ENCODE peak calls at places on chromosome 1, in seven cellular contexts. One of them, this sample, is unnamed.

GRCh38 chr1:9426291-9426711 is 113.0 kb upstream of the SLC25A33 start:
- DNase-seq in mesothelial cell of epicardium: no peak
- DNase-seq in NCI-H2029: no peak
- DNase-seq in AG09319: no peak
- DNase-seq in heart right ventricle: no peak
- DNase-seq in amygdala: no peak
- DNase-seq in H54: no peak
- DNase-seq in this sample: no peak

GRCh38 chr1:52127181-52128175 is 14.4 kb upstream of the ZFYVE9 start:
- DNase-seq in NCI-H2029: peak; percentile 72
- DNase-seq in heart right ventricle: no peak
- DNase-seq in AG09319: peak; percentile 41
- DNase-seq in mesothelial cell of epicardium: no peak
- DNase-seq in amygdala: no peak
- DNase-seq in H54: peak; percentile 25
- DNase-seq in this sample: no peak

GRCh38 chr1:198939286-198939685 is 300.4 kb downstream of the PTPRC start:
- DNase-seq in H54: no peak
- DNase-seq in AG09319: no peak
- DNase-seq in amygdala: no peak
- DNase-seq in mesothelial cell of epicardium: no peak
- DNase-seq in heart right ventricle: no peak
- DNase-seq in NCI-H2029: no peak
- DNase-seq in this sample: no peak

GRCh38 chr1:211386931-211387330 is 60.3 kb downstream of the TRAF5 start:
- DNase-seq in amygdala: no peak
- DNase-seq in H54: no peak
- DNase-seq in heart right ventricle: no peak
- DNase-seq in mesothelial cell of epicardium: no peak
- DNase-seq in NCI-H2029: no peak
- DNase-seq in AG09319: no peak
- DNase-seq in this sample: no peak

GRCh38 chr1:8681911-8682310 is 135.5 kb downstream of the RERE start:
- DNase-seq in AG09319: no peak
- DNase-seq in heart right ventricle: no peak
- DNase-seq in amygdala: no peak
- DNase-seq in H54: no peak
- DNase-seq in NCI-H2029: no peak
- DNase-seq in mesothelial cell of epicardium: no peak
- DNase-seq in this sample: no peak

GRCh38 chr1:3680488-3681230 is 28.3 kb downstream of the TP73 start:
- DNase-seq in amygdala: no peak
- DNase-seq in AG09319: no peak
- DNase-seq in H54: no peak
- DNase-seq in mesothelial cell of epicardium: no peak
- DNase-seq in heart right ventricle: peak; percentile 4
- DNase-seq in NCI-H2029: no peak
- DNase-seq in this sample: no peak

GRCh38 chr1:171422489-171422888 is 62.8 kb upstream of the PRRC2C start:
- DNase-seq in mesothelial cell of epicardium: no peak
- DNase-seq in AG09319: no peak
- DNase-seq in amygdala: no peak
- DNase-seq in NCI-H2029: no peak
- DNase-seq in H54: no peak
- DNase-seq in heart right ventricle: no peak
- DNase-seq in this sample: no peak

GRCh38 chr1:173062156-173062938 is 11.6 kb upstream of the TNFSF18 start:
- DNase-seq in AG09319: no peak
- DNase-seq in H54: peak; percentile 22
- DNase-seq in mesothelial cell of epicardium: no peak
- DNase-seq in amygdala: no peak
- DNase-seq in NCI-H2029: no peak
- DNase-seq in heart right ventricle: no peak
- DNase-seq in this sample: no peak

GRCh38 chr1:200367841-200368534 is 41.8 kb downstream of the ZNF281 start:
- DNase-seq in mesothelial cell of epicardium: no peak
- DNase-seq in heart right ventricle: no peak
- DNase-seq in AG09319: no peak
- DNase-seq in amygdala: no peak
- DNase-seq in NCI-H2029: no peak
- DNase-seq in H54: no peak
- DNase-seq in this sample: no peak

GRCh38 chr1:162062542-162063015 is 6.9 kb upstream of the NOS1AP start:
- DNase-seq in NCI-H2029: peak; percentile 32
- DNase-seq in H54: no peak
- DNase-seq in mesothelial cell of epicardium: no peak
- DNase-seq in AG09319: no peak
- DNase-seq in amygdala: no peak
- DNase-seq in heart right ventricle: peak; percentile 19
- DNase-seq in this sample: no peak

GRCh38 chr1:71521655-71522264 is 440.9 kb upstream of the ZRANB2 start:
- DNase-seq in mesothelial cell of epicardium: no peak
- DNase-seq in heart right ventricle: no peak
- DNase-seq in NCI-H2029: peak; percentile 60
- DNase-seq in amygdala: no peak
- DNase-seq in H54: no peak
- DNase-seq in AG09319: peak; percentile 3
- DNase-seq in this sample: peak; percentile 31

GRCh38 chr1:117370509-117370908 is 3.3 kb downstream of the MAN1A2 start:
- DNase-seq in amygdala: no peak
- DNase-seq in mesothelial cell of epicardium: no peak
- DNase-seq in AG09319: no peak
- DNase-seq in H54: no peak
- DNase-seq in NCI-H2029: no peak
- DNase-seq in heart right ventricle: no peak
- DNase-seq in this sample: no peak

GRCh38 chr1:26154750-26155149 is 4.1 kb upstream of the FAM110D start:
- DNase-seq in NCI-H2029: no peak
- DNase-seq in heart right ventricle: no peak
- DNase-seq in H54: no peak
- DNase-seq in amygdala: no peak
- DNase-seq in mesothelial cell of epicardium: no peak
- DNase-seq in AG09319: no peak
- DNase-seq in this sample: no peak

GRCh38 chr1:248404024-248404423 is 1.2 kb downstream of the OR2T1 start:
- DNase-seq in mesothelial cell of epicardium: no peak
- DNase-seq in H54: no peak
- DNase-seq in AG09319: no peak
- DNase-seq in heart right ventricle: no peak
- DNase-seq in amygdala: peak; percentile 43
- DNase-seq in NCI-H2029: no peak
- DNase-seq in this sample: peak; percentile 34

GRCh38 chr1:204714861-204715511 is 29.4 kb upstream of the LRRN2 start:
- DNase-seq in amygdala: no peak
- DNase-seq in mesothelial cell of epicardium: no peak
- DNase-seq in heart right ventricle: no peak
- DNase-seq in H54: no peak
- DNase-seq in AG09319: no peak
- DNase-seq in NCI-H2029: no peak
- DNase-seq in this sample: no peak

GRCh38 chr1:16007671-16008341 is 3.8 kb downstream of the SRARP start:
- DNase-seq in mesothelial cell of epicardium: no peak
- DNase-seq in heart right ventricle: no peak
- DNase-seq in H54: no peak
- DNase-seq in AG09319: no peak
- DNase-seq in amygdala: no peak
- DNase-seq in NCI-H2029: no peak
- DNase-seq in this sample: no peak

GRCh38 chr1:58896211-58897183 is 112.7 kb upstream of the JUN start:
- DNase-seq in mesothelial cell of epicardium: no peak
- DNase-seq in AG09319: no peak
- DNase-seq in H54: no peak
- DNase-seq in NCI-H2029: peak; percentile 81
- DNase-seq in amygdala: no peak
- DNase-seq in heart right ventricle: peak; percentile 73
- DNase-seq in this sample: no peak

GRCh38 chr1:244735404-244735803 is 82.5 kb downstream of the DESI2 start:
- DNase-seq in heart right ventricle: no peak
- DNase-seq in mesothelial cell of epicardium: no peak
- DNase-seq in NCI-H2029: no peak
- DNase-seq in AG09319: no peak
- DNase-seq in amygdala: no peak
- DNase-seq in H54: no peak
- DNase-seq in this sample: no peak

GRCh38 chr1:181255270-181255929 is 166.9 kb downstream of the IER5 start:
- DNase-seq in NCI-H2029: no peak
- DNase-seq in H54: peak; percentile 38
- DNase-seq in amygdala: no peak
- DNase-seq in heart right ventricle: no peak
- DNase-seq in mesothelial cell of epicardium: no peak
- DNase-seq in AG09319: peak; percentile 82
- DNase-seq in this sample: no peak

GRCh38 chr1:167441222-167441621 is 77.1 kb downstream of the CD247 start:
- DNase-seq in mesothelial cell of epicardium: no peak
- DNase-seq in amygdala: no peak
- DNase-seq in heart right ventricle: no peak
- DNase-seq in H54: no peak
- DNase-seq in AG09319: no peak
- DNase-seq in NCI-H2029: no peak
- DNase-seq in this sample: no peak